ENCODE peak calls at places on chromosomes 5 and 9, in four cellular contexts. Z is CD8-positive, alpha-beta T cell; I is K562; N is neuronal stem cell. A is an unnamed sample.

GRCh38 chr9:70477907-70478480 is 63.5 kb upstream of the KLF9 start:
- DNase-seq in Z (no peak), I (no peak), N (no peak), A (no peak)

GRCh38 chr9:122218070-122218884 is 10.5 kb downstream of the LHX6 start:
- DNase-seq in Z (no peak), I (no peak), N (no peak), A (no peak)

GRCh38 chr5:120613729-120614128 is 149.6 kb downstream of the PRR16 start:
- DNase-seq in Z (no peak), I (no peak), N (no peak), A (no peak)

GRCh38 chr5:103218164-103218563 is 40.4 kb upstream of the MACIR start:
- DNase-seq in Z (no peak), I (no peak), N (no peak), A (peak; percentile 44)

GRCh38 chr9:108755979-108756378 is 99.8 kb downstream of the ACTL7B start:
- DNase-seq in Z (no peak), I (no peak), N (no peak), A (no peak)

GRCh38 chr5:144812770-144813169 is 642.1 kb downstream of the KCTD16 start:
- DNase-seq in Z (no peak), I (no peak), N (no peak), A (no peak)

GRCh38 chr9:130746434-130747212 is 53.0 kb downstream of the EXOSC2 start:
- DNase-seq in Z (no peak), I (peak; percentile 26), N (no peak), A (no peak)

GRCh38 chr9:130452835-130453234 is 8.1 kb downstream of the ASS1 start:
- DNase-seq in Z (no peak), I (no peak), N (no peak), A (no peak)

GRCh38 chr9:137158625-137159024 is 11.2 kb downstream of the LRRC26 start:
- DNase-seq in Z (no peak), I (no peak), N (no peak), A (no peak)

GRCh38 chr5:13946111-13946510 is 1.6 kb upstream of the DNAH5 start:
- DNase-seq in Z (no peak), I (no peak), N (no peak), A (no peak)

GRCh38 chr9:3977388-3977787 is 322.5 kb downstream of the GLIS3 start:
- DNase-seq in Z (no peak), I (no peak), N (no peak), A (no peak)

GRCh38 chr5:53994148-53994547 is 316.2 kb downstream of the ARL15 start:
- DNase-seq in Z (no peak), I (no peak), N (no peak), A (no peak)

GRCh38 chr9:34310205-34310604 is 18.9 kb downstream of the KIF24 start:
- DNase-seq in Z (no peak), I (no peak), N (no peak), A (no peak)

GRCh38 chr9:71306134-71306533 is 184.7 kb upstream of the TRPM3 start:
- DNase-seq in Z (no peak), I (no peak), N (no peak), A (no peak)

GRCh38 chr9:94899464-94900221 is 173.1 kb downstream of the AOPEP start:
- DNase-seq in Z (no peak), I (no peak), N (no peak), A (no peak)
- H3K4me1 ChIP-seq in Z (no peaks in the 10 kb centered on the region), I (no peaks in the 10 kb centered on the region), N (peaks cover 4% of the 10 kb centered on the region), A (peaks cover 23% of the 10 kb centered on the region)

GRCh38 chr5:133819977-133820471 is 148.4 kb downstream of the C5orf15 start:
- DNase-seq in Z (no peak), I (no peak), N (no peak), A (no peak)

GRCh38 chr5:133821889-133822288 is 146.5 kb downstream of the C5orf15 start:
- DNase-seq in Z (no peak), I (no peak), N (no peak), A (no peak)

GRCh38 chr5:133818869-133819600 is 149.4 kb downstream of the C5orf15 start:
- DNase-seq in Z (no peak), I (no peak), N (no peak), A (no peak)

GRCh38 chr5:133820516-133820915 is 147.9 kb downstream of the C5orf15 start:
- DNase-seq in Z (no peak), I (no peak), N (no peak), A (no peak)

DNA sequence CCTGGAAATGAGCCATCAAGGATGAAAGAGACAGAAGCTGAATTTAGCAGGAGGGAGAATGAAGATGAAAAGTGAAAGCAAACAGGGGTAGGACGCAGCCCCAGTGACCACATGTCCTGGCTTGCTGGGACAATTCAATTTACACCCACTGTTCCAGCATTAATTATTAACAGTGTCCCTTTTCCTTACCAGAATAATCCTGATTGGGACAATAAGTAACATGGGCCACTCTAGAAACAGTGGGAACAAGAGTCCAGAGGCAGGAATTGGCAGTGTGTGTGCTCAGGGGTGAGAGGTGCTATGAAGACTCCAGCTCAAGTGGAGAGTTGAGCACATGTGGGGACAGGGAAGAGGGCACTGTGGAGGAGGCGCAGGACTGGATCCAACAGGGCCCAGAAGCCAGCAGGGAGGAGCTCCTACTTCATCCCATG is 147.1 kb downstream of the C5orf15 start:
- DNase-seq in Z (no peak), I (no peak), N (no peak), A (no peak)
- H3K4me1 ChIP-seq in Z (peaks cover 31% of the 10 kb centered on the region), I (no peaks in the 10 kb centered on the region), N (peaks cover 3% of the 10 kb centered on the region), A (no peaks in the 10 kb centered on the region)

DNA sequence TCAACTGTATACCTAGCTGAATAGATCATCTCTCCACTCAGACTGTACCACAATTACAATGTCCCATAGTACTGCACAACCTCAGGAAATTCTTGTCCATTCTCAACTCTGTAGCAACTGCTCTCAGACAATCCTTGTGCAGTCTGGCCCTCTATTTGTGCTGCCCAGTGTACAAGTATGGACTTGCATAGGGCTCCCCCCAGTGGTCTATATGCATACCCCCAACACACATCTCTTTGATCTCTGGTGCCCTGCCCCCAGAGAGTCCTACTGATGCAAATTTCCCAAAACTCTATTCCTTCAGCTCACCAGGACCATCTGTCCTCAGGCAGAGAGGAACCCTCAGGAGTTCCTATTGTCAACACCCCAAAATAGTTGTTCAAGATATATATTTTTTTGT is 205.3 kb downstream of the SLCO4C1 start:
- DNase-seq in Z (no peak), I (peak; percentile 4), N (peak; percentile 41), A (peak; percentile 41)
- H3K4me1 ChIP-seq in Z (no peaks in the 10 kb centered on the region), I (no peaks in the 10 kb centered on the region), N (peaks cover 5% of the 10 kb centered on the region), A (no peaks in the 10 kb centered on the region)

DNA sequence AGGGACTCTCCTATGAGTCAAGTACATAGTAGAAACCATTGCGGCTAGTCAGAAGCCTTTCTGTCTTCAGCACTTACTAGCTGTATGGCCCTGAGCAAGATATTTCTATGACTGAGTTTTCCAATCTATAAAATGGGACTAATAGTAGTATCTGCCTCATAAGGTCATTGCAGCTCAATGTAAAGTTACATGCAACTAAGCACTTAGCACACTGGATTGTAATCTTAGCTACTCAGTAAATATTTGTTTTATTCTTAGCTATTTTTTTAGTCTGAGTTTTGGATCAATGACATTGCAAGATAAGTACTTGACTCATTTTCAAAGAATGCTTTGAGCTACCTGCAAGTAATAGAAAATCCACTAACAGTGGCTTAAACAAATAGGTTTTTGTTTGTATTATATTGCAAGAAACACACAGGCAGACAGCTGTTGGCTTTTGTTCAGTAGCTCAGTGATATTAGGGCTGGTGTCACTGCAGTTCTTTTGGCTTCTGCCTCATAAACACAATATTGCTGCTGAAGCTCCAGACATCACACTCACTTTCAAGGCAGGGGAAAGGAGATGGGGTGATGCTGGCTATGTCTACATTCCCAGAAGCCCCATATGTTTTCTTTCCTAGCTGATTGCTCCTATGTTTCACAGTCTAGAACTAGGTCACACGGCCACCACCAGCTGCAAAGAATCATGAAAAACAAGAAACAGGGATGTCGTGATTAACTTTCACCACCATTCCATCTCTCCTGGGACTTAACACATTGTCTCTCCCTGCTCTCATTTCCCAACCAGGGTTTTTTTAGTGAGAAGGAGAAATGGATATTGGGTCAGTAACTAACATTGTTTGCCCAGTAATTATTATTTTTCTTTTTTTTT is 26.9 kb upstream of the FAT2 start:
- DNase-seq in Z (no peak), I (no peak), N (no peak), A (peak; percentile 19)
- H3K4me1 ChIP-seq in Z (peaks cover 29% of the 10 kb centered on the region), I (no peaks in the 10 kb centered on the region), N (peaks cover 33% of the 10 kb centered on the region), A (peaks cover 9% of the 10 kb centered on the region)

A was measured in SJSA1.